ENCODE peak calls at places on chromosomes 5 and 9, in ten cellular contexts. V is HTR-8/SVneo; C is HCEC 1CT; B is cardiac muscle cell; J is HS-27A; A is astrocyte of the spinal cord; K is AG08396; H is stimulated activated CD4-positive, alpha-beta T cell treated with anti-CD3 and anti-CD28 coated beads, Interleukin-4, amount 100 ng/mL, for 4 hours; U is CD8-positive, alpha-beta T cell; O is cardiac fibroblast. F is an unnamed sample.

GRCh38 chr5:158546748-158547147 is 553.0 kb downstream of the EBF1 start:
- DNase-seq in V (no peak), C (no peak), B (no peak), J (no peak), A (no peak), K (no peak), H (no peak), U (no peak), O (no peak), F (no peak)

GRCh38 chr9:38067611-38067891 is 1.5 kb downstream of the SHB start:
- DNase-seq in V (no peak), C (peak), B (no peak), J (no peak), A (no peak), K (no peak), H (no peak), U (no peak), O (no peak), F (no peak)

GRCh38 chr9:35914307-35914807 is 5.1 kb downstream of the SPAAR start:
- DNase-seq in V (no peak), C (no peak), B (peak), J (no peak), A (no peak), K (peak), H (no peak), U (no peak), O (peak), F (no peak)

GRCh38 chr5:74949976-74950375 is 83.8 kb upstream of the FAM169A start:
- DNase-seq in V (no peak), C (peak), B (no peak), J (no peak), A (no peak), K (no peak), H (no peak), U (no peak), O (no peak), F (no peak)

GRCh38 chr5:95969646-95970358 is 8.2 kb upstream of the ELL2 start:
- DNase-seq in V (no peak), C (peak), B (peak), J (no peak), A (no peak), K (no peak), H (no peak), U (no peak), O (peak), F (no peak)

GRCh38 chr9:131739988-131740648 is at the start of gene RAPGEF1:
- DNase-seq in V (peak), C (peak), B (peak), J (no peak), A (no peak), K (peak), H (peak), U (peak), O (peak), F (peak)

GRCh38 chr5:172123269-172123692 is 64.7 kb downstream of the STK10 start:
- DNase-seq in V (peak), C (peak), B (peak), J (no peak), A (peak), K (peak), H (no peak), U (no peak), O (peak), F (peak)

GRCh38 chr5:170273968-170274710 is 23.4 kb downstream of the LCP2 start:
- DNase-seq in V (peak), C (no peak), B (peak), J (no peak), A (no peak), K (no peak), H (peak), U (peak), O (peak), F (no peak)

GRCh38 chr9:82129708-82130107 is 141.1 kb downstream of the SPATA31D1 start:
- DNase-seq in V (no peak), C (no peak), B (peak), J (no peak), A (no peak), K (no peak), H (no peak), U (no peak), O (no peak), F (no peak)

GRCh38 chr5:10021248-10021647 is 228.4 kb downstream of the ATPSCKMT start:
- DNase-seq in V (no peak), C (no peak), B (peak), J (no peak), A (no peak), K (no peak), H (no peak), U (no peak), O (peak), F (no peak)

GRCh38 chr5:1375871-1376850 is 31.3 kb upstream of the CLPTM1L start:
- DNase-seq in V (no peak), C (no peak), B (no peak), J (no peak), A (no peak), K (no peak), H (no peak), U (no peak), O (no peak), F (no peak)

GRCh38 chr5:74105126-74105780 is 479.3 kb downstream of the ARHGEF28 start:
- DNase-seq in V (no peak), C (no peak), B (no peak), J (no peak), A (no peak), K (no peak), H (no peak), U (no peak), O (peak), F (no peak)

GRCh38 chr5:128264567-128264966 is 181.0 kb downstream of the SLC12A2 start:
- DNase-seq in V (no peak), C (no peak), B (no peak), J (no peak), A (no peak), K (no peak), H (no peak), U (no peak), O (no peak), F (no peak)

GRCh38 chr5:112717506-112718082 is 20.1 kb upstream of the APC start:
- DNase-seq in V (no peak), C (no peak), B (no peak), J (no peak), A (no peak), K (no peak), H (no peak), U (no peak), O (no peak), F (no peak)

GRCh38 chr9:35195683-35196082 is 33.9 kb downstream of the UNC13B start:
- DNase-seq in V (no peak), C (peak), B (no peak), J (no peak), A (peak), K (peak), H (no peak), U (no peak), O (peak), F (no peak)

GRCh38 chr5:147685991-147686390 is 96.5 kb downstream of the JAKMIP2 start:
- DNase-seq in V (no peak), C (no peak), B (no peak), J (no peak), A (peak), K (no peak), H (no peak), U (no peak), O (no peak), F (no peak)

GRCh38 chr5:1343931-1344901 is 683 bp downstream of the CLPTM1L start:
- DNase-seq in V (no peak), C (no peak), B (peak), J (no peak), A (no peak), K (peak), H (peak), U (no peak), O (no peak), F (no peak)

GRCh38 chr5:35345222-35345621 is 114.9 kb upstream of the PRLR start:
- DNase-seq in V (no peak), C (no peak), B (peak), J (no peak), A (no peak), K (no peak), H (no peak), U (no peak), O (peak), F (no peak)

GRCh38 chr9:92614763-92615441 is 55.0 kb downstream of the IPPK start:
- DNase-seq in V (no peak), C (no peak), B (no peak), J (no peak), A (no peak), K (peak), H (no peak), U (no peak), O (no peak), F (no peak)

GRCh38 chr5:142664634-142665033 is 21.3 kb downstream of the FGF1 start:
- DNase-seq in V (no peak), C (no peak), B (no peak), J (no peak), A (no peak), K (no peak), H (no peak), U (no peak), O (no peak), F (no peak)

GRCh38 chr5:84215521-84215920 is 169.2 kb downstream of the EDIL3 start:
- DNase-seq in V (no peak), C (no peak), B (no peak), J (no peak), A (no peak), K (no peak), H (no peak), U (no peak), O (no peak), F (no peak)

GRCh38 chr5:113230711-113231652 is 203.8 kb downstream of the TSSK1B start:
- DNase-seq in V (no peak), C (peak), B (no peak), J (no peak), A (no peak), K (no peak), H (no peak), U (no peak), O (no peak), F (no peak)

GRCh38 chr9:20044686-20045085 is 255.8 kb upstream of the SLC24A2 start:
- DNase-seq in V (no peak), C (peak), B (no peak), J (no peak), A (peak), K (no peak), H (no peak), U (no peak), O (no peak), F (no peak)

GRCh38 chr5:112388010-112388553 is 31.0 kb downstream of the EPB41L4A start:
- DNase-seq in V (no peak), C (no peak), B (no peak), J (no peak), A (no peak), K (no peak), H (no peak), U (no peak), O (no peak), F (no peak)

GRCh38 chr9:116372081-116372673 is 218.6 kb downstream of the PAPPA start:
- DNase-seq in V (no peak), C (no peak), B (peak), J (no peak), A (no peak), K (no peak), H (no peak), U (no peak), O (peak), F (no peak)

GRCh38 chr5:157335534-157336422 is 69.9 kb downstream of the CYFIP2 start:
- DNase-seq in V (no peak), C (peak), B (no peak), J (no peak), A (peak), K (peak), H (no peak), U (no peak), O (no peak), F (no peak)

GRCh38 chr5:102152906-102153787 is 142.9 kb downstream of the SLCO4C1 start:
- DNase-seq in V (peak), C (peak), B (no peak), J (no peak), A (peak), K (peak), H (no peak), U (no peak), O (peak), F (no peak)

F was measured in H54.